ENCODE peak calls at places on chromosome 9, in ten cellular contexts. One of them, this sample, is unnamed. For H3K4me1, the result is how much of the 10 kb centered on the place peaks cover.

GRCh38 chr9:123111977-123112869 is 78.8 kb downstream of the GPR21 start:
- DNase-seq in spleen: peak
- DNase-seq in neuronal stem cell: no peak
- DNase-seq in A549: no peak
- DNase-seq in H9: peak
- DNase-seq in lung: no peak
- DNase-seq in upper lobe of right lung: no peak
- DNase-seq in kidney: no peak
- DNase-seq in psoas muscle: peak
- DNase-seq in mammary epithelial cell: no peak
- DNase-seq in this sample: no peak

GRCh38 chr9:86500667-86501435 is 146.6 kb upstream of the TUT7 start:
- DNase-seq in spleen: no peak
- DNase-seq in neuronal stem cell: no peak
- DNase-seq in A549: peak
- DNase-seq in H9: no peak
- DNase-seq in lung: no peak
- DNase-seq in upper lobe of right lung: no peak
- DNase-seq in kidney: no peak
- DNase-seq in psoas muscle: no peak
- DNase-seq in mammary epithelial cell: peak
- DNase-seq in this sample: no peak

GRCh38 chr9:126705311-126705766 is 91.6 kb downstream of the LMX1B start:
- DNase-seq in spleen: peak
- DNase-seq in neuronal stem cell: peak
- DNase-seq in A549: peak
- DNase-seq in H9: peak
- DNase-seq in lung: peak
- DNase-seq in upper lobe of right lung: peak
- DNase-seq in kidney: peak
- DNase-seq in psoas muscle: peak
- DNase-seq in mammary epithelial cell: peak
- DNase-seq in this sample: peak

GRCh38 chr9:106880863-106881262 is 17.9 kb downstream of the ZNF462 start:
- DNase-seq in spleen: no peak
- DNase-seq in neuronal stem cell: no peak
- DNase-seq in A549: no peak
- DNase-seq in H9: no peak
- DNase-seq in lung: no peak
- DNase-seq in upper lobe of right lung: no peak
- DNase-seq in kidney: no peak
- DNase-seq in psoas muscle: peak
- DNase-seq in mammary epithelial cell: peak
- DNase-seq in this sample: no peak

GRCh38 chr9:97985058-97985861 is 2.1 kb downstream of the ANP32B start:
- DNase-seq in spleen: peak
- DNase-seq in neuronal stem cell: no peak
- DNase-seq in A549: peak
- DNase-seq in H9: peak
- DNase-seq in lung: no peak
- DNase-seq in upper lobe of right lung: no peak
- DNase-seq in kidney: no peak
- DNase-seq in psoas muscle: no peak
- DNase-seq in mammary epithelial cell: peak
- DNase-seq in this sample: peak

GRCh38 chr9:97903168-97903567 is 19.1 kb downstream of the TRMO start:
- DNase-seq in spleen: no peak
- DNase-seq in neuronal stem cell: no peak
- DNase-seq in A549: no peak
- DNase-seq in H9: no peak
- DNase-seq in lung: no peak
- DNase-seq in upper lobe of right lung: no peak
- DNase-seq in kidney: no peak
- DNase-seq in psoas muscle: no peak
- DNase-seq in mammary epithelial cell: peak
- DNase-seq in this sample: no peak

GRCh38 chr9:88988796-88989641 is 2.2 kb upstream of the S1PR3 start:
- DNase-seq in spleen: no peak
- DNase-seq in neuronal stem cell: no peak
- DNase-seq in A549: no peak
- DNase-seq in H9: no peak
- DNase-seq in lung: no peak
- DNase-seq in upper lobe of right lung: no peak
- DNase-seq in kidney: no peak
- DNase-seq in psoas muscle: no peak
- DNase-seq in mammary epithelial cell: peak
- DNase-seq in this sample: no peak

GRCh38 chr9:121057821-121058220 is 7.7 kb upstream of the C5 start:
- DNase-seq in spleen: no peak
- DNase-seq in neuronal stem cell: no peak
- DNase-seq in A549: no peak
- DNase-seq in H9: no peak
- DNase-seq in lung: no peak
- DNase-seq in upper lobe of right lung: no peak
- DNase-seq in kidney: no peak
- DNase-seq in psoas muscle: no peak
- DNase-seq in mammary epithelial cell: no peak
- DNase-seq in this sample: no peak

GRCh38 chr9:22203371-22204138 is 194.4 kb upstream of the CDKN2B start:
- DNase-seq in spleen: no peak
- DNase-seq in neuronal stem cell: no peak
- DNase-seq in A549: no peak
- DNase-seq in H9: no peak
- DNase-seq in lung: no peak
- DNase-seq in upper lobe of right lung: no peak
- DNase-seq in kidney: no peak
- DNase-seq in psoas muscle: no peak
- DNase-seq in mammary epithelial cell: no peak
- DNase-seq in this sample: no peak

GRCh38 chr9:2027761-2028160 is 12.6 kb downstream of the SMARCA2 start:
- DNase-seq in spleen: no peak
- DNase-seq in neuronal stem cell: no peak
- DNase-seq in A549: no peak
- DNase-seq in H9: no peak
- DNase-seq in lung: no peak
- DNase-seq in upper lobe of right lung: no peak
- DNase-seq in kidney: no peak
- DNase-seq in psoas muscle: no peak
- DNase-seq in mammary epithelial cell: no peak
- DNase-seq in this sample: no peak

GRCh38 chr9:96524045-96524444 is 74.1 kb downstream of the HABP4 start:
- DNase-seq in spleen: no peak
- DNase-seq in neuronal stem cell: no peak
- DNase-seq in A549: no peak
- DNase-seq in H9: no peak
- DNase-seq in lung: no peak
- DNase-seq in upper lobe of right lung: no peak
- DNase-seq in kidney: no peak
- DNase-seq in psoas muscle: no peak
- DNase-seq in mammary epithelial cell: no peak
- DNase-seq in this sample: no peak

GRCh38 chr9:4815381-4815956 is 22.7 kb downstream of the RCL1 start:
- DNase-seq in spleen: no peak
- DNase-seq in neuronal stem cell: no peak
- DNase-seq in A549: no peak
- DNase-seq in H9: no peak
- DNase-seq in lung: no peak
- DNase-seq in upper lobe of right lung: no peak
- DNase-seq in kidney: no peak
- DNase-seq in psoas muscle: no peak
- DNase-seq in mammary epithelial cell: no peak
- DNase-seq in this sample: no peak

GRCh38 chr9:79165006-79165405 is 406.8 kb upstream of the TLE4 start:
- DNase-seq in spleen: no peak
- DNase-seq in neuronal stem cell: no peak
- DNase-seq in A549: no peak
- DNase-seq in H9: no peak
- DNase-seq in lung: no peak
- DNase-seq in upper lobe of right lung: no peak
- DNase-seq in kidney: no peak
- DNase-seq in psoas muscle: no peak
- DNase-seq in mammary epithelial cell: peak
- DNase-seq in this sample: no peak

GRCh38 chr9:122788831-122789230 is at the start of gene OR5C1:
- DNase-seq in spleen: no peak
- DNase-seq in neuronal stem cell: no peak
- DNase-seq in A549: no peak
- DNase-seq in H9: no peak
- DNase-seq in lung: no peak
- DNase-seq in upper lobe of right lung: no peak
- DNase-seq in kidney: no peak
- DNase-seq in psoas muscle: no peak
- DNase-seq in mammary epithelial cell: no peak
- DNase-seq in this sample: no peak

GRCh38 chr9:95129651-95130291 is 187.7 kb downstream of the FANCC start:
- DNase-seq in spleen: no peak
- DNase-seq in neuronal stem cell: no peak
- DNase-seq in A549: no peak
- DNase-seq in H9: no peak
- DNase-seq in lung: no peak
- DNase-seq in upper lobe of right lung: no peak
- DNase-seq in kidney: no peak
- DNase-seq in psoas muscle: no peak
- DNase-seq in mammary epithelial cell: no peak
- DNase-seq in this sample: no peak

GRCh38 chr9:137429974-137430722 is 7.0 kb downstream of the NOXA1 start:
- DNase-seq in spleen: peak
- DNase-seq in neuronal stem cell: no peak
- DNase-seq in A549: no peak
- DNase-seq in H9: peak
- DNase-seq in lung: no peak
- DNase-seq in upper lobe of right lung: peak
- DNase-seq in kidney: peak
- DNase-seq in psoas muscle: peak
- DNase-seq in mammary epithelial cell: no peak
- DNase-seq in this sample: no peak

GRCh38 chr9:106921989-106922388 is 59.0 kb downstream of the ZNF462 start:
- DNase-seq in spleen: no peak
- DNase-seq in neuronal stem cell: no peak
- DNase-seq in A549: no peak
- DNase-seq in H9: no peak
- DNase-seq in lung: no peak
- DNase-seq in upper lobe of right lung: no peak
- DNase-seq in kidney: no peak
- DNase-seq in psoas muscle: no peak
- DNase-seq in mammary epithelial cell: no peak
- DNase-seq in this sample: no peak

GRCh38 chr9:131418143-131419028 is 24.5 kb downstream of the PRRC2B start:
- DNase-seq in spleen: no peak
- DNase-seq in neuronal stem cell: no peak
- DNase-seq in A549: no peak
- DNase-seq in H9: peak
- DNase-seq in lung: no peak
- DNase-seq in upper lobe of right lung: peak
- DNase-seq in kidney: no peak
- DNase-seq in psoas muscle: peak
- DNase-seq in mammary epithelial cell: no peak
- DNase-seq in this sample: no peak

GRCh38 chr9:19102181-19102630 is 498 bp downstream of the HAUS6 start:
- DNase-seq in spleen: peak
- DNase-seq in neuronal stem cell: no peak
- DNase-seq in A549: no peak
- DNase-seq in H9: no peak
- DNase-seq in lung: no peak
- DNase-seq in upper lobe of right lung: peak
- DNase-seq in kidney: peak
- DNase-seq in psoas muscle: no peak
- DNase-seq in mammary epithelial cell: peak
- DNase-seq in this sample: no peak

DNA sequence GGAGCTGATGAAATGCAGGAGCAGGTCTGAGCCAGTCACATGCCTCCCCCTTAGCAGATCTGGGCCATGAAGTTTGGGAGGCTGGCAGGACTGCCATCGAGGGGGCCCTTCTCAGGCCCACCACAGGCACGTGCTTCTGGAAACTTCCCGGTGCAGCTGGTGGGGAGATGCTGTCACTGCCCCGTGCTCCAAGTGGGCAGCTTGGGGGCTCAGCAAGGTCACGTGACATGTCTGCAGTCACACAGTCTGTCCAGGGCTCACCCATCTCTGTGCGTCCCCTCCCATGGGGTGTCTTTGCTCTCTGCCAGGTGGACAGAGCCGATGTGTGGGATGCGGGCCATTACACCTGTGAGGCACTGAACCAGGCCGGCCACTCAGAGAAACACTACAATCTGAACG is 79.4 kb upstream of the ASS1 start:
- DNase-seq in spleen: no peak
- DNase-seq in neuronal stem cell: no peak
- DNase-seq in A549: no peak
- DNase-seq in H9: no peak
- DNase-seq in lung: no peak
- DNase-seq in upper lobe of right lung: no peak
- DNase-seq in kidney: no peak
- DNase-seq in psoas muscle: no peak
- DNase-seq in mammary epithelial cell: no peak
- DNase-seq in this sample: no peak
- H3K27ac ChIP-seq in spleen: no peak
- H3K27ac ChIP-seq in neuronal stem cell: no peak
- H3K27ac ChIP-seq in A549: no peak
- H3K27ac ChIP-seq in H9: no peak
- H3K27ac ChIP-seq in lung: no peak
- H3K27ac ChIP-seq in upper lobe of right lung: no peak
- H3K27ac ChIP-seq in kidney: no peak
- H3K27ac ChIP-seq in psoas muscle: no peak
- H3K27ac ChIP-seq in mammary epithelial cell: no peak
- H3K27ac ChIP-seq in this sample: no peak

GRCh38 chr9:134650431-134651190 is 9.0 kb downstream of the COL5A1 start:
- DNase-seq in spleen: peak
- DNase-seq in neuronal stem cell: no peak
- DNase-seq in A549: no peak
- DNase-seq in H9: no peak
- DNase-seq in lung: no peak
- DNase-seq in upper lobe of right lung: peak
- DNase-seq in kidney: peak
- DNase-seq in psoas muscle: peak
- DNase-seq in mammary epithelial cell: no peak
- DNase-seq in this sample: no peak
- H3K4me1 ChIP-seq in spleen: under half
- H3K4me1 ChIP-seq in neuronal stem cell: under half
- H3K4me1 ChIP-seq in A549: half or more
- H3K4me1 ChIP-seq in H9: under half
- H3K4me1 ChIP-seq in lung: under half
- H3K4me1 ChIP-seq in upper lobe of right lung: under half
- H3K4me1 ChIP-seq in kidney: under half
- H3K4me1 ChIP-seq in psoas muscle: under half
- H3K4me1 ChIP-seq in mammary epithelial cell: under half
- H3K4me1 ChIP-seq in this sample: under half

GRCh38 chr9:92108122-92108521 is 7.1 kb downstream of the SPTLC1 start:
- DNase-seq in spleen: no peak
- DNase-seq in neuronal stem cell: no peak
- DNase-seq in A549: no peak
- DNase-seq in H9: no peak
- DNase-seq in lung: no peak
- DNase-seq in upper lobe of right lung: no peak
- DNase-seq in kidney: no peak
- DNase-seq in psoas muscle: no peak
- DNase-seq in mammary epithelial cell: no peak
- DNase-seq in this sample: no peak
- H3K27ac ChIP-seq in spleen: no peak
- H3K27ac ChIP-seq in neuronal stem cell: no peak
- H3K27ac ChIP-seq in A549: no peak
- H3K27ac ChIP-seq in H9: no peak
- H3K27ac ChIP-seq in lung: no peak
- H3K27ac ChIP-seq in upper lobe of right lung: no peak
- H3K27ac ChIP-seq in kidney: no peak
- H3K27ac ChIP-seq in psoas muscle: no peak
- H3K27ac ChIP-seq in mammary epithelial cell: no peak
- H3K27ac ChIP-seq in this sample: no peak

GRCh38 chr9:75089369-75089766 is 1.1 kb downstream of the OSTF1 start:
- DNase-seq in spleen: no peak
- DNase-seq in neuronal stem cell: no peak
- DNase-seq in A549: no peak
- DNase-seq in H9: no peak
- DNase-seq in lung: no peak
- DNase-seq in upper lobe of right lung: no peak
- DNase-seq in kidney: no peak
- DNase-seq in psoas muscle: no peak
- DNase-seq in mammary epithelial cell: no peak
- DNase-seq in this sample: no peak
- H3K4me1 ChIP-seq in spleen: half or more
- H3K4me1 ChIP-seq in neuronal stem cell: under half
- H3K4me1 ChIP-seq in A549: under half
- H3K4me1 ChIP-seq in H9: under half
- H3K4me1 ChIP-seq in lung: under half
- H3K4me1 ChIP-seq in upper lobe of right lung: half or more
- H3K4me1 ChIP-seq in kidney: under half
- H3K4me1 ChIP-seq in psoas muscle: under half
- H3K4me1 ChIP-seq in mammary epithelial cell: under half
- H3K4me1 ChIP-seq in this sample: half or more